ENCODE peak calls at places on chromosomes 5 and 9, in five cellular contexts. M, H, S, E and U are unnamed samples.

GRCh38 chr5:154418344-154418820 is 27.4 kb upstream of the SAP30L start:
- DNase-seq in M (no peak), S (no peak), H (no peak), E (no peak), U (peak; percentile 16)

GRCh38 chr5:54302267-54302687 is 8.1 kb downstream of the ARL15 start:
- DNase-seq in M (no peak), H (no peak), S (no peak), E (peak; percentile 40), U (peak; percentile 33)

GRCh38 chr9:109115931-109116541 is 3.7 kb downstream of the TMEM245 start:
- DNase-seq in S (no peak), M (no peak), H (no peak), E (peak; percentile 25), U (no peak)

GRCh38 chr5:133825631-133826289 is 142.7 kb downstream of the C5orf15 start:
- DNase-seq in S (no peak), M (no peak), H (no peak), E (no peak), U (no peak)

GRCh38 chr9:135076876-135077430 is 10.5 kb upstream of the OLFM1 start:
- DNase-seq in S (no peak), M (no peak), H (no peak), E (no peak), U (no peak)

GRCh38 chr9:133514475-133515239 is 10.1 kb downstream of the MYMK start:
- DNase-seq in S (no peak), H (no peak), E (no peak), M (no peak), U (no peak)

GRCh38 chr5:148471379-148471778 is 87.6 kb downstream of the FBXO38 start:
- DNase-seq in S (no peak), E (peak; percentile 21), M (no peak), H (no peak), U (no peak)

GRCh38 chr9:31236344-31236743 is 1148.1 kb upstream of the ACO1 start:
- DNase-seq in E (no peak), M (no peak), S (no peak), H (no peak), U (no peak)

GRCh38 chr5:119271758-119272730 is 83.8 kb upstream of the TNFAIP8 start:
- DNase-seq in H (no peak), M (no peak), S (no peak), E (no peak), U (no peak)
- H3K4me3 ChIP-seq in H (no peak overlapping the region), M (no peak overlapping the region), S (no peak overlapping the region), E (no peak overlapping the region), U (no peak overlapping the region)

GRCh38 chr9:110316255-110316921 is 21.3 kb downstream of the TXNDC8 start:
- DNase-seq in S (no peak), H (no peak), M (no peak), E (no peak), U (no peak)
- H3K4me3 ChIP-seq in S (no peak overlapping the region), H (no peak overlapping the region), M (no peak overlapping the region), E (peak overlapping the region; percentile 5), U (no peak overlapping the region)

GRCh38 chr5:142013734-142014495 is 1.1 kb upstream of the GNPDA1 start:
- DNase-seq in E (peak; percentile 59), S (peak; percentile 23), M (no peak), H (peak; percentile 21), U (no peak)
- H3K4me3 ChIP-seq in E (no peak overlapping the region), S (no peak overlapping the region), M (no peak overlapping the region), H (no peak overlapping the region), U (no peak overlapping the region)

GRCh38 chr5:4093970-4094369 is 498.3 kb downstream of the IRX1 start:
- DNase-seq in H (no peak), M (no peak), S (no peak), E (no peak), U (no peak)

GRCh38 chr5:4083591-4084337 is 488.1 kb downstream of the IRX1 start:
- DNase-seq in M (no peak), E (no peak), S (no peak), H (no peak), U (no peak)

GRCh38 chr5:4087110-4087509 is 491.5 kb downstream of the IRX1 start:
- DNase-seq in E (no peak), M (no peak), H (no peak), S (no peak), U (no peak)

GRCh38 chr5:4086081-4086480 is 490.4 kb downstream of the IRX1 start:
- DNase-seq in H (no peak), S (no peak), E (no peak), M (no peak), U (no peak)

DNA sequence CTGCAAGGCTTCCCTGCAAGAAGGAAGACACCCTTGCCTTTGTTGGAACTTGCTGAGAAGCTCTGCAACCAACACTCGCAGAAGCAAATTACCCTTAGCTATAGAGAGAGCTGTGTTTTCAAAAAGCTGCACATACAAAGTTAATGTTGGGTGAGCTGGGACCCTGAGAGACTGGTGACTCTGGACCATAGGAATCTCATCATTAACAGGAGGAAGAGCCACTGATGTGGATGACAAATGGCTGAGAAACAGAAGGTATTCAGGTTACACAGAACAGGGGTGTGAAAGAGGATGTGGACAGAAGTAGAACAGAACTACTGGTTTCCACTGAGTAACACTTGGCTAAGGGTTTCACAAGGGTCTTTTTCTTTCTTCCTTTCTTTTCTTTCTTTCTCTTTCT is 493.5 kb downstream of the IRX1 start:
- DNase-seq in S (no peak), M (no peak), H (no peak), E (no peak), U (no peak)
- H3K4me3 ChIP-seq in S (no peak overlapping the region), M (no peak overlapping the region), H (no peak overlapping the region), E (no peak overlapping the region), U (no peak overlapping the region)

DNA sequence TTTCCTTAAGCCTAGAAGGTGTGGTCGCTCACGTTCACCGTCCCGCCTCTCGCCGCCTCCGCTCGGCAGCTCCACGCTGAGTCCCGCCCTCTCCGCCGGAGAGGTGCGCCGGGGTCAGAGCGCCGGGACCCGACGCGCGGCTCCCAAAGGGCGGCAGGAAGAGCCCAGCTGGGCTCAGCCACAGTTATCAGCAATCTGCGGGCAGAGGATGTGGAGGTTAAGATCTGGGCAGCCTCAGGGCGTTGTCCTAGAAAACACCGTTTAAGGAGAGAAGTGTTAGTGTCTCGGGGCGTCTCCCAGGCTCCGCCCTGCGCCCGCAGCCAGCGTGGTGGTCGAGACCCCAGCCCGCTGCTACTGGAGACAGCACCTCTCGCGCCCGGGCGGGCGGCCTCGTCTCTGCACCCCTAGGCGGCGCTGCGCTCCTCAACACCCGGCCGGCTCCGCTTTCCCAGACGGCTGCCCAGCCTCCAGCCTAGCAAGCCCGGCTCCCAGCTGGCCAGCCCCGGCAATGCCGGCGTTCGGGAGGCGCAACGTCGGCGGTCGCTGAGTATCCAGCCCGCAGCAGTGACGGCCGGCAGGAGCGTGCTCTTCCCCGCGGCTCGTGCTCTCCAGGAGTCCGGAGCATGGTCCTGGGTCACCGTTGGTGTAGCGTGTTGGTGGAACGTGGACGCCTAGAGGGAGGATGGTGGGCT is at the start of gene PCDHAC1:
- DNase-seq in E (peak; percentile 41), H (no peak), M (peak; percentile 90), S (no peak), U (no peak)
- H3K4me3 ChIP-seq in E (peak within 1 kb of the TSS; percentile 36), H (no peak within 1 kb of the TSS), M (peak within 1 kb of the TSS; percentile 54), S (peak within 1 kb of the TSS; percentile 36), U (peak within 1 kb of the TSS; percentile 43)

DNA sequence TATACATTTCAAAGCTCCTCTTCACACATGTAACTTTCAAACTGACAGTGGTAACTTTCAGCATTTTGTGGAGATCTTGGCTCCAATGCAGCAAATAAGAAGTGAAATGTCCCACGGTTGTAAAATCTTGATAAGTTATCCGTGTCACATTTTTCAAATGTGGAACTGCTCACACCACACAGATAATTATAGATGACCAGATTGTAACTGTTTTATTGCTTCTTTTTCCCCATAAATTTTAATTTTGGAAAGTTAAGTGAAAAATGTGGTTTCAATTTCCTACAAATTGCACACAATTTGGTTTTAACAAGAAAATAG is 347.1 kb downstream of the EBF1 start:
- DNase-seq in M (no peak), S (no peak), E (no peak), H (no peak), U (no peak)
- H3K4me3 ChIP-seq in M (no peak overlapping the region), S (no peak overlapping the region), E (no peak overlapping the region), H (no peak overlapping the region), U (no peak overlapping the region)

GRCh38 chr5:166430491-166431319 is 1860.7 kb upstream of the WWC1 start:
- DNase-seq in E (no peak), M (peak; percentile 67), S (no peak), H (no peak), U (no peak)
- H3K4me3 ChIP-seq in E (no peak overlapping the region), M (no peak overlapping the region), S (no peak overlapping the region), H (no peak overlapping the region), U (no peak overlapping the region)

GRCh38 chr5:76850543-76851140 is 828 bp downstream of the S100Z start:
- DNase-seq in M (no peak), H (no peak), S (no peak), E (no peak), U (no peak)

GRCh38 chr5:76852716-76853115 is 2.9 kb downstream of the S100Z start:
- DNase-seq in H (no peak), E (no peak), M (no peak), S (no peak), U (no peak)

GRCh38 chr5:76849767-76850291 is at the start of gene S100Z:
- DNase-seq in H (no peak), M (no peak), E (peak; percentile 20), S (no peak), U (no peak)

GRCh38 chr5:76854644-76855043 is 4.8 kb downstream of the S100Z start:
- DNase-seq in S (no peak), H (no peak), M (no peak), E (no peak), U (no peak)

GRCh38 chr5:76851713-76852369 is 2.0 kb downstream of the S100Z start:
- DNase-seq in E (no peak), S (no peak), M (no peak), H (no peak), U (no peak)
- H3K4me3 ChIP-seq in E (no peak overlapping the region), S (no peak overlapping the region), M (no peak overlapping the region), H (no peak overlapping the region), U (no peak overlapping the region)